ENCODE peak calls at places on chromosomes 1 and 21, in seven cellular contexts. B is OCI-LY7, Z is DMS153, K is endothelial cell, U is progenitor cell of endocrine pancreas, E is myocyte, W is head of caudate nucleus. M is an unnamed sample.

GRCh38 chr1:74464037-74464436 is 48.4 kb downstream of the LRRC53 start:
- DNase-seq in E (no peak), Z (no peak), B (no peak), U (no peak), W (no peak), K (no peak), M (no peak)

GRCh38 chr1:184272178-184272866 is 114.5 kb upstream of the C1orf21 start:
- DNase-seq in Z (no peak), W (no peak), K (no peak), B (no peak), U (no peak), E (peak), M (no peak)

GRCh38 chr1:107669996-107670395 is 295.0 kb downstream of the VAV3 start:
- DNase-seq in U (no peak), E (peak), W (no peak), Z (peak), K (no peak), B (no peak), M (peak)

GRCh38 chr1:188281927-188282326 is 1453.2 kb downstream of the PLA2G4A start:
- DNase-seq in E (no peak), B (no peak), K (no peak), Z (no peak), U (no peak), W (no peak), M (no peak)

GRCh38 chr1:176241385-176242015 is 34.4 kb upstream of the COP1 start:
- DNase-seq in U (no peak), B (no peak), E (peak), W (no peak), K (no peak), Z (no peak), M (no peak)

GRCh38 chr1:61133048-61134019 is 51.0 kb downstream of the NFIA start:
- DNase-seq in Z (no peak), U (no peak), W (no peak), E (no peak), K (no peak), B (no peak), M (no peak)

GRCh38 chr1:89200668-89201488 is 2.1 kb upstream of the GBP4 start:
- DNase-seq in U (no peak), K (no peak), B (no peak), E (no peak), Z (no peak), W (no peak), M (no peak)

GRCh38 chr1:99648107-99648506 is 2.2 kb downstream of the PALMD start:
- DNase-seq in U (no peak), E (peak), Z (no peak), B (no peak), W (no peak), K (no peak), M (no peak)

GRCh38 chr1:240093120-240093961 is 1.7 kb downstream of the FMN2 start:
- DNase-seq in E (peak), K (peak), W (no peak), U (peak), Z (no peak), B (no peak), M (peak)

GRCh38 chr1:173444757-173445156 is 32.4 kb upstream of the PRDX6 start:
- DNase-seq in K (no peak), Z (no peak), E (no peak), W (no peak), U (no peak), B (peak), M (no peak)

GRCh38 chr1:984476-984814 is 2.6 kb upstream of the PERM1 start:
- DNase-seq in E (no peak), K (no peak), B (no peak), U (no peak), Z (no peak), W (no peak), M (no peak)

GRCh38 chr1:207088731-207089626 is at the start of gene C4BPB:
- DNase-seq in Z (no peak), E (peak), W (no peak), K (no peak), U (no peak), B (no peak), M (no peak)

GRCh38 chr1:119449964-119450363 is 35.0 kb downstream of the HSD3B2 start:
- DNase-seq in K (no peak), W (no peak), B (no peak), E (peak), Z (no peak), U (no peak), M (no peak)

GRCh38 chr21:16571594-16571993 is 841.8 kb downstream of the USP25 start:
- DNase-seq in U (no peak), Z (no peak), E (peak), W (no peak), K (no peak), B (no peak), M (no peak)

GRCh38 chr1:2583871-2584341 is 2.7 kb upstream of the PRXL2B start:
- DNase-seq in K (no peak), B (no peak), W (no peak), Z (peak), U (no peak), E (no peak), M (no peak)

GRCh38 chr1:17281775-17282181 is 26.2 kb upstream of the PADI4 start:
- DNase-seq in Z (no peak), U (no peak), E (no peak), B (no peak), W (no peak), K (no peak), M (no peak)

GRCh38 chr1:41557751-41558455 is 73.4 kb upstream of the EDN2 start:
- DNase-seq in E (no peak), U (no peak), B (no peak), K (no peak), Z (no peak), W (no peak), M (no peak)

GRCh38 chr1:17218939-17219338 is 14.0 kb downstream of the PADI1 start:
- DNase-seq in Z (no peak), B (no peak), W (no peak), U (no peak), E (no peak), K (no peak), M (no peak)

GRCh38 chr1:220880726-220881506 is 1.7 kb downstream of the HLX start:
- DNase-seq in U (no peak), Z (no peak), W (peak), B (no peak), K (no peak), E (no peak), M (no peak)

GRCh38 chr1:158104891-158105290 is 75.8 kb upstream of the CD1D start:
- DNase-seq in B (no peak), E (no peak), Z (no peak), K (no peak), W (no peak), U (no peak), M (no peak)

GRCh38 chr1:77313491-77313890 is 31.7 kb downstream of the AK5 start:
- DNase-seq in K (peak), E (peak), U (no peak), W (no peak), B (peak), Z (no peak), M (peak)

GRCh38 chr1:27544818-27545612 is 55.0 kb upstream of the WASF2 start:
- DNase-seq in U (no peak), W (no peak), B (no peak), K (no peak), E (peak), Z (no peak), M (no peak)

GRCh38 chr1:22907528-22907927 is 65.1 kb downstream of the LACTBL1 start:
- DNase-seq in W (no peak), E (no peak), U (no peak), K (no peak), B (peak), Z (no peak), M (no peak)

GRCh38 chr1:226870323-226871046 is at the start of gene PSEN2:
- DNase-seq in W (peak), E (peak), K (peak), U (peak), Z (peak), B (peak), M (peak)